ENCODE peak calls at places on chromosomes 1 and 21, in nine cellular contexts. E is GM12865, J is right cardiac atrium, I is endothelial cell of umbilical vein, F is hepatocyte, X is upper lobe of right lung, U is foreskin fibroblast, L is choroid plexus epithelial cell, B is body of pancreas. Z is an unnamed sample.

GRCh38 chr1:16248603-16249534 is 11.9 kb upstream of the CPLANE2 start:
- DNase-seq in E (peak), J (peak), I (peak), F (peak), X (peak), U (peak), L (peak), B (peak), Z (no peak)

GRCh38 chr1:28273216-28273860 is 14.0 kb downstream of the SESN2 start:
- DNase-seq in E (no peak), J (no peak), I (no peak), F (no peak), X (no peak), U (peak), L (no peak), B (no peak), Z (no peak)

GRCh38 chr21:37071561-37072238 is 1.2 kb downstream of the PIGP start:
- DNase-seq in E (peak), J (peak), I (peak), F (peak), X (peak), U (peak), L (peak), B (peak), Z (peak)

GRCh38 chr1:167065481-167065880 is 24.7 kb downstream of the GPA33 start:
- DNase-seq in E (no peak), J (no peak), I (no peak), F (no peak), X (no peak), U (no peak), L (no peak), B (no peak), Z (no peak)

GRCh38 chr21:33268736-33269441 is 2.7 kb downstream of the IL10RB start:
- DNase-seq in E (peak), J (no peak), I (no peak), F (peak), X (peak), U (no peak), L (no peak), B (peak), Z (no peak)

GRCh38 chr1:53590581-53591515 is 131.6 kb downstream of the DMRTB1 start:
- DNase-seq in E (no peak), J (peak), I (no peak), F (peak), X (no peak), U (peak), L (peak), B (no peak), Z (peak)

GRCh38 chr21:32597205-32597604 is 11.9 kb upstream of the TCP10L start:
- DNase-seq in E (no peak), J (no peak), I (peak), F (no peak), X (no peak), U (peak), L (peak), B (no peak), Z (no peak)

GRCh38 chr21:25186278-25186677 is 421.0 kb downstream of the MRPL39 start:
- DNase-seq in E (peak), J (no peak), I (no peak), F (no peak), X (no peak), U (no peak), L (no peak), B (no peak), Z (no peak)

GRCh38 chr1:236800002-236800620 is 5.0 kb downstream of the MTR start:
- DNase-seq in E (peak), J (no peak), I (no peak), F (no peak), X (no peak), U (peak), L (peak), B (no peak), Z (no peak)

DNA sequence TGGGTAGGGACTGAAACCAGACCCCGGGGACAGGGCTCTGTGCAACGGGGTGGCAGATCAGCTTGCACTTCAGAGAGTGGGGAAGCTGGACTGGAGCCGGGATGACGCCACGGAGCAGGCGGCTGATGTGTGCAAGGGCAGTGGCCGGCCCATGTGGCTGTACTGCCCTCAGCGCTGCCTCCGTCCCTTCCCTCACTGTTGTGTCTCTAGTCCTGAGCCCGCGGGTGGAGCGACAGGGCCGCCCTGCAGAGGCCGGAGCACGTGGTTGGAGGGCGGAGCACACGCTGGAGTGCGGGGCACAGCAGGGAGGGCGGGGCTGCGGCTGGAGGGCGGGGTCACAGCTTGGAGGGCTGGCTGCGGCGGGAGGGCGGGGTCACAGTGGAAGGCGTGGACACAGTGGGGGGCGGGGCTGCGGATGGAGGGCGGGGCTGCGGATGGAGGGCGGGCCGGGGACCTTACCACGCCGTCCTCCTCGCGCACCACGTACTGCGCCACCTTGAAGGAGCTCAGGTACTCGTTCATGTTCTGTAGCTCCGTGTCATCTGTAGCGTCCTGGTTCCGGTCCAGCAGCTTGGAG is 52.4 kb downstream of the CHD5 start:
- DNase-seq in E (peak), J (peak), I (peak), F (peak), X (peak), U (peak), L (peak), B (peak), Z (peak)
- H3K4me3 ChIP-seq in E (no peak), J (no peak), I (no peak), F (no peak), X (no peak), U (no peak), L (no peak), B (no peak), Z (peak)

GRCh38 chr1:169793730-169794129 is 977 bp downstream of the METTL18 start:
- DNase-seq in E (no peak), J (no peak), I (no peak), F (no peak), X (no peak), U (no peak), L (no peak), B (no peak), Z (no peak)
- H3K4me3 ChIP-seq in E (peak), J (peak), I (peak), F (peak), X (peak), U (peak), L (peak), B (no peak), Z (peak)

GRCh38 chr1:34781844-34782391 is 904 bp downstream of the GJB3 start:
- DNase-seq in E (no peak), J (no peak), I (no peak), F (no peak), X (peak), U (no peak), L (no peak), B (no peak), Z (no peak)

GRCh38 chr1:34779962-34780361 is 1.1 kb upstream of the GJB3 start:
- DNase-seq in E (no peak), J (no peak), I (no peak), F (no peak), X (peak), U (no peak), L (no peak), B (no peak), Z (no peak)

GRCh38 chr1:34779526-34779925 is 1.5 kb upstream of the GJB3 start:
- DNase-seq in E (no peak), J (no peak), I (no peak), F (no peak), X (peak), U (no peak), L (no peak), B (no peak), Z (no peak)

GRCh38 chr1:34780528-34780927 is 486 bp upstream of the GJB3 start:
- DNase-seq in E (no peak), J (no peak), I (no peak), F (no peak), X (peak), U (no peak), L (no peak), B (no peak), Z (no peak)

DNA sequence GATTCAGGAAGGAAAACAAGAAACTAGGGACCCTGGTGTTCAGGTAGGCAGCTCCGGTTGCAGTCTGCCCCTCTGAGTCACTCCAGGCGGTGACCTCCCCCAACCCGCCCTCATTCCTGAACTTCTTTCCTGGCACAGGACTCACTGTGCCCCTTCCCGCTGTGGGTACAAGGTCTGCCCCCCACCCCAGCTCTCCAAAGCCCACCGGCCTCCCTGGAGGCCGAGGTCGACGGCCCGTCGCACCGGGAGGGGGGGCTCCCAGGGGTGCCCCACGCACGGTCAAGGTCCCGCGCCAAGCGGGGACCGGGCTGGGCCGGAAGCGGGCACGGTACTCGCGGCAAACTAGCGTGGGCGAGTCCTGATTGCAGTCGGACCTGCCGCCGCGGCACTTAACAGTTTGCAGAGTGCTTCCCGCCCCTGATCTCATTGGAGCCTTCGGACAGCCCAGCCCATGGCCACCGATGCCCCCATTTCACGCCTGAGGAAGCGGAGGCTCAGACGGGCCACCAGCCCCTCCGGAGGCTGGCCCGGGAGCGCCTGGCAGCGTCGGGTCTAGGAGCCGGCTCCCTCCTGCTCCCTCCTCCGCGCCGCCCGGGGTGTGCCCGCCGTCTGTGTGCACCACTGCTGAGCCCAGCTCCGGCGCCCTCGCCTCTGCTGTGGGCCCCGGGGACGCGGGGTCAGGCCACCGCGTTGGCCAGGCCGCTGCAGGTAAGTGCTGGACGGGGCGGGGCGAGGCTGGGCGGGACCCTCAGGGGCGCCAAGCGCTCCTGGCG is at the start of gene GJB3:
- DNase-seq in E (no peak), J (no peak), I (no peak), F (peak), X (peak), U (peak), L (no peak), B (no peak), Z (peak)
- H3K4me3 ChIP-seq in E (no peak), J (peak), I (no peak), F (peak), X (peak), U (peak), L (peak), B (no peak), Z (peak)

DNA sequence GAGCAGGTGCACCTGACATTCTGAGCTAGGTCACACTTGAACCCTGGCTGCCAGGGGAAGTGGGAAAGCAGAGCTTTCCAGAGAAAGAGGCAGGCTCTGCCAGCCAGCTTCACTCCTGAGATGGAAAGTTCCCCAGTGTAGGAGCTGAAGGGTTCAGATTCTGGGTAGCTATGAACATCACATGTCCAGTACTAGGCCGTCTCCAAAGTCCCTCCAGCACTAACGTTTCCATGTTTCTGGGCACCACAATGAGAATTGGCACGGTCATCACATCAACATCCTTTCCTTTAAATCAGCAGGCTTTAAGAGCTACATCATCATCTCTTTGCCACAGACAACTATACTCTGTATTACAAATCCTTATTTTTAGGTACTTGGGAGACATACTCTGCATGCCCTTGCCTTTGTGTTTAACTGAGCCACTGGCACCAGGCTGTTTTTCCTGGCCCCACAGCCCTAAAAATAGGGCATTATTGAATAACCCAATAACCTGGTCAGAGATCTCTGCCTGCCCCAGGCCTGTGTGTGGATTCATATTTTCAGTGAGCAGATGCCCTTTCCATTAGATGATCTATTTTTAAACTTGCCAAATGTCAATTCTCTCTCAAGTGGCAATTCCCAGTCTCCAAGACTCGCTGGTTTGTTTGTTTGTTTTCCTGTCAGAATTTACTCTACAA is 35.4 kb upstream of the USP24 start:
- DNase-seq in E (no peak), J (no peak), I (no peak), F (no peak), X (no peak), U (no peak), L (no peak), B (no peak), Z (no peak)
- H3K4me3 ChIP-seq in E (no peak), J (no peak), I (no peak), F (no peak), X (no peak), U (no peak), L (no peak), B (no peak), Z (no peak)

DNA sequence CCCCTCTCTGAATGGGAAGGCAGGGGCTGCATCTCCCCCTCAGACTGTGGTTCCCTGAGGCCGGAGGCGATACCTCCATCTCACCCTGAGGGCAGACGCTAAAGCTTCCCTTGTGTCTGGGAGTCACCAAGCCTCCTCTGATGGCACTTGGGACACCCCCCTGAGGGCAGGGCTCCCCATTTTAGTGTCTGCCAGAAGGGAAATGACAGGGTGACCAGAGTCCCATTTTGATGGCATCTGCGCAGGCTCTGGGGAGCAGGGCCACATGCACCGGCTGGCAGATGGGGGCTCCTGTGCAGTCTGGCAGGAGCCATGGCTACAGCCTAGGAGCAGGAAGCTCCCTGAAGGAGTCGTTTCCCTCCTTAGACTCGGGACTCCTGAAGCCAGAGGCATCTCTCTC is 1.7 kb downstream of the S100A2 start:
- DNase-seq in E (no peak), J (no peak), I (no peak), F (no peak), X (peak), U (no peak), L (no peak), B (no peak), Z (no peak)
- H3K4me3 ChIP-seq in E (no peak), J (no peak), I (no peak), F (no peak), X (no peak), U (no peak), L (no peak), B (no peak), Z (no peak)

DNA sequence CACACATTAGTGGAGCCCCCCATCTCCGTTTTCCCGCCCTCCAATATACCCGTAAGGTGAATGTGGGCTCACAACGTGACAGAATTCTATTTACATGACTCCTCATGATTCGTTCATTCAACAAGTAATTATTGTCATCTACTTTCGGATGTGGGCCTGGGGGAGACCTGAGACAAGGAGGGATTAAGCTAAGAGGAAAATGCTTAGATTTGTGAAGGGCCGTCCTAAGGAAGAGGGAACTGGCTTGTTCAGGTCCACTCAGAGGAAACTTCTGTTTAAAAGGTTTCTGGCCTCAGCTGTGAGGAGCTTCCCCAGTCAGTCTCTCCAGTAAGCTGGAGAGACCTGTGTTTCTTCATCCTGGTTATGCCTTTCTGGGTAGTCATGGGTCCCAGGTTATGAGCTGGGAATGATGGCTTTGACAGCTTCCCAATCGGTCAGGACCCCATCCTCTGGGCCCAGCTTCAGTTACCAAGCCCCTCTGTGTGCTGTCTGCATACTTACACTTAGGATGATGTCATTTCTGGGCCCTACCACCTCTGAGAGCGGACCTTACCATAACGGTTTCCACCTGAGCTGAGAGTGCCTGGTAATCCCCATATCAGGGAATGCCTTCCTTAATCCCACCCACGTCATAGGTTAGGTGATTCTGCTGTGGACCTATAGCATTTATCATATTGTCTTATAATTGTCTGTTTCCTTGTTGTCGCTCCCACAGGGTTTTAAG is 687 bp upstream of the ERI3 start:
- DNase-seq in E (peak), J (no peak), I (no peak), F (no peak), X (no peak), U (no peak), L (no peak), B (no peak), Z (no peak)
- H3K4me3 ChIP-seq in E (peak), J (no peak), I (no peak), F (no peak), X (peak), U (peak), L (peak), B (no peak), Z (peak)

GRCh38 chr1:87450615-87451209 is 122.0 kb downstream of the LMO4 start:
- DNase-seq in E (peak), J (no peak), I (no peak), F (peak), X (no peak), U (no peak), L (no peak), B (no peak), Z (peak)

GRCh38 chr1:87451229-87451900 is 122.7 kb downstream of the LMO4 start:
- DNase-seq in E (no peak), J (no peak), I (no peak), F (no peak), X (no peak), U (peak), L (peak), B (no peak), Z (no peak)

GRCh38 chr1:87452648-87453047 is 124.0 kb downstream of the LMO4 start:
- DNase-seq in E (no peak), J (no peak), I (no peak), F (no peak), X (no peak), U (no peak), L (no peak), B (no peak), Z (no peak)

GRCh38 chr1:87449348-87449963 is 120.8 kb downstream of the LMO4 start:
- DNase-seq in E (peak), J (peak), I (no peak), F (peak), X (no peak), U (peak), L (peak), B (peak), Z (no peak)

GRCh38 chr1:87450136-87450535 is 121.5 kb downstream of the LMO4 start:
- DNase-seq in E (peak), J (no peak), I (no peak), F (no peak), X (no peak), U (no peak), L (no peak), B (no peak), Z (no peak)
- H3K4me3 ChIP-seq in E (peak), J (no peak), I (no peak), F (no peak), X (no peak), U (no peak), L (no peak), B (no peak), Z (no peak)

Z was measured in H7.